ENCODE peak calls at places on chromosomes 13 and 19, in nine cellular contexts. One of them, this sample, is unnamed.

GRCh38 chr19:534088-534487 is 2.5 kb downstream of the CDC34 start:
- DNase-seq in breast epithelium: no peak
- DNase-seq in fibroblast of pulmonary artery: no peak
- DNase-seq in heart left ventricle: no peak
- DNase-seq in psoas muscle: no peak
- DNase-seq in HFF-Myc: no peak
- DNase-seq in fibroblast of mammary gland: no peak
- DNase-seq in choroid plexus epithelial cell: no peak
- DNase-seq in A549: no peak
- DNase-seq in this sample: no peak

GRCh38 chr19:35168261-35168660 is 13.7 kb downstream of the FXYD5 start:
- DNase-seq in breast epithelium: peak
- DNase-seq in fibroblast of pulmonary artery: no peak
- DNase-seq in heart left ventricle: peak
- DNase-seq in psoas muscle: no peak
- DNase-seq in HFF-Myc: no peak
- DNase-seq in fibroblast of mammary gland: peak
- DNase-seq in choroid plexus epithelial cell: no peak
- DNase-seq in A549: no peak
- DNase-seq in this sample: no peak

GRCh38 chr13:104014803-104015645 is 948.8 kb upstream of the SLC10A2 start:
- DNase-seq in breast epithelium: no peak
- DNase-seq in fibroblast of pulmonary artery: peak
- DNase-seq in heart left ventricle: no peak
- DNase-seq in psoas muscle: no peak
- DNase-seq in HFF-Myc: no peak
- DNase-seq in fibroblast of mammary gland: peak
- DNase-seq in choroid plexus epithelial cell: peak
- DNase-seq in A549: no peak
- DNase-seq in this sample: no peak

GRCh38 chr13:43657485-43657884 is 129.3 kb downstream of the ENOX1 start:
- DNase-seq in breast epithelium: no peak
- DNase-seq in fibroblast of pulmonary artery: no peak
- DNase-seq in heart left ventricle: no peak
- DNase-seq in psoas muscle: no peak
- DNase-seq in HFF-Myc: no peak
- DNase-seq in fibroblast of mammary gland: no peak
- DNase-seq in choroid plexus epithelial cell: no peak
- DNase-seq in A549: no peak
- DNase-seq in this sample: no peak

GRCh38 chr13:79710376-79710775 is 229.4 kb downstream of the NDFIP2 start:
- DNase-seq in breast epithelium: no peak
- DNase-seq in fibroblast of pulmonary artery: peak
- DNase-seq in heart left ventricle: no peak
- DNase-seq in psoas muscle: no peak
- DNase-seq in HFF-Myc: no peak
- DNase-seq in fibroblast of mammary gland: peak
- DNase-seq in choroid plexus epithelial cell: peak
- DNase-seq in A549: no peak
- DNase-seq in this sample: peak

GRCh38 chr13:73782781-73783180 is 351.4 kb downstream of the KLF12 start:
- DNase-seq in breast epithelium: no peak
- DNase-seq in fibroblast of pulmonary artery: no peak
- DNase-seq in heart left ventricle: no peak
- DNase-seq in psoas muscle: no peak
- DNase-seq in HFF-Myc: no peak
- DNase-seq in fibroblast of mammary gland: no peak
- DNase-seq in choroid plexus epithelial cell: peak
- DNase-seq in A549: no peak
- DNase-seq in this sample: no peak

GRCh38 chr19:58091251-58091995 is 6.6 kb downstream of the ZSCAN18 start:
- DNase-seq in breast epithelium: no peak
- DNase-seq in fibroblast of pulmonary artery: no peak
- DNase-seq in heart left ventricle: no peak
- DNase-seq in psoas muscle: no peak
- DNase-seq in HFF-Myc: no peak
- DNase-seq in fibroblast of mammary gland: no peak
- DNase-seq in choroid plexus epithelial cell: no peak
- DNase-seq in A549: no peak
- DNase-seq in this sample: no peak

GRCh38 chr13:100443278-100443997 is 145.2 kb downstream of the GGACT start:
- DNase-seq in breast epithelium: no peak
- DNase-seq in fibroblast of pulmonary artery: no peak
- DNase-seq in heart left ventricle: no peak
- DNase-seq in psoas muscle: no peak
- DNase-seq in HFF-Myc: no peak
- DNase-seq in fibroblast of mammary gland: no peak
- DNase-seq in choroid plexus epithelial cell: no peak
- DNase-seq in A549: no peak
- DNase-seq in this sample: no peak

GRCh38 chr13:106685142-106685541 is 117.2 kb upstream of the ARGLU1 start:
- DNase-seq in breast epithelium: no peak
- DNase-seq in fibroblast of pulmonary artery: no peak
- DNase-seq in heart left ventricle: no peak
- DNase-seq in psoas muscle: no peak
- DNase-seq in HFF-Myc: no peak
- DNase-seq in fibroblast of mammary gland: no peak
- DNase-seq in choroid plexus epithelial cell: no peak
- DNase-seq in A549: no peak
- DNase-seq in this sample: no peak

GRCh38 chr19:30001794-30002193 is 59.8 kb downstream of the URI1 start:
- DNase-seq in breast epithelium: no peak
- DNase-seq in fibroblast of pulmonary artery: peak
- DNase-seq in heart left ventricle: no peak
- DNase-seq in psoas muscle: no peak
- DNase-seq in HFF-Myc: no peak
- DNase-seq in fibroblast of mammary gland: no peak
- DNase-seq in choroid plexus epithelial cell: peak
- DNase-seq in A549: peak
- DNase-seq in this sample: no peak

DNA sequence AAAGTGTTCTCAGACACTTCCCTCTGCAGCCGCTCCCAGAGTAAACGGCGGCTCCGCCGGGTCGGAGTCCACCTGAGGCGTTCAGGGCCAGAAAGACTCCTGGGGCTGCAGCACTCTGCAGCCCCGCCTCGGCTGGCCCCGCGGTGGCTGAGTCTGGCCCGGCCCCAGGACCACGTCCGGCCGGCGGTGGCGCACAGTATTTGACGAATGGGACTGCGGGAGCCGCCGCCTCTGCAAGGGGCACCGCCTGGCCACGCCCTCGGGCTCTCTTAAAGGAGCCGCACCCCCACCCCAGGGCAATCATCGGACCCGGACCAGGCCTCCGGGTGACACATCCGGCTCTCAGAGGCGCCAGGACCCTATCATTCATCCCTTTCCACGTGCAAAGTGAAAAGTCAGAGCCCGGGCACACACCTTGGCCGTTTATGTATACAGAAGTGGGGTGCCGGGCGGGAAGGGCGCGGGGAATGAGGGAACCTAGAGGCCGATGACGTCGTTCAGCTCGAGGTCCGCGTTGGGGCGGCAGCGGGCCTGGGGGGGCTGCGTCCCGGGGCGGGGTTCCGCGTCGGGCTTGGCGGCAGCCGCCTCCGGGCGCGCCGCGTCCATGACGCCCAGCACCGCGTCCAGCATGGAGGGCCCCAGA is 1.2 kb upstream of the LENG9 start:
- DNase-seq in breast epithelium: peak
- DNase-seq in fibroblast of pulmonary artery: peak
- DNase-seq in heart left ventricle: peak
- DNase-seq in psoas muscle: peak
- DNase-seq in HFF-Myc: no peak
- DNase-seq in fibroblast of mammary gland: peak
- DNase-seq in choroid plexus epithelial cell: peak
- DNase-seq in A549: peak
- DNase-seq in this sample: no peak
- TF ChIP-seq CTCF in breast epithelium: no peak
- TF ChIP-seq CTCF in fibroblast of pulmonary artery: no peak
- TF ChIP-seq CTCF in heart left ventricle: no peak
- TF ChIP-seq CTCF in psoas muscle: no peak
- TF ChIP-seq CTCF in HFF-Myc: no peak
- TF ChIP-seq CTCF in fibroblast of mammary gland: no peak
- TF ChIP-seq CTCF in choroid plexus epithelial cell: no peak
- TF ChIP-seq CTCF in A549: no peak
- TF ChIP-seq CTCF in this sample: no peak

DNA sequence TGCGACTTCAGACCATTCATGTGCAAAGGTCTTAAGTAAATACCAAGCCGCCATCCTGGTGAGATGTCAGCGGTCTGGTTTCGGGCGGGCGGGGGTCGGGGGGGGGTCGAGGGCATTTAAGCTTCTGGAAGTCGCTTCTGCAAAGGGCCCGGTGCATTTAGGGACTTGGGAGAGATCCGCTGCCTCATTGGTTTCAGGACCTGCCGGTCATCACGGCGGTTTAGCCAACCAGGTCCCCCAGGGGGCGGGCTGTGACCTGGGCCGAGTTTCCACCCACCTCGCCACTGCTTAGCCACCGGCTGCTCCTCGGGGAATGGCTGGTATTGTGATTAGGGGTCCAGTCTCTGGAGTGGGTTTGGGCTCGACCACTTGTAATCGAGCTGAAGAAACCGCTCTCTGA is 7.8 kb downstream of the ANKLE1 start:
- DNase-seq in breast epithelium: no peak
- DNase-seq in fibroblast of pulmonary artery: peak
- DNase-seq in heart left ventricle: peak
- DNase-seq in psoas muscle: peak
- DNase-seq in HFF-Myc: peak
- DNase-seq in fibroblast of mammary gland: peak
- DNase-seq in choroid plexus epithelial cell: peak
- DNase-seq in A549: peak
- DNase-seq in this sample: no peak
- H3K4me3 ChIP-seq in breast epithelium: no peak
- H3K4me3 ChIP-seq in fibroblast of pulmonary artery: peak
- H3K4me3 ChIP-seq in heart left ventricle: no peak
- H3K4me3 ChIP-seq in psoas muscle: peak
- H3K4me3 ChIP-seq in HFF-Myc: no peak
- H3K4me3 ChIP-seq in fibroblast of mammary gland: no peak
- H3K4me3 ChIP-seq in choroid plexus epithelial cell: peak
- H3K4me3 ChIP-seq in A549: no peak
- H3K4me3 ChIP-seq in this sample: peak

DNA sequence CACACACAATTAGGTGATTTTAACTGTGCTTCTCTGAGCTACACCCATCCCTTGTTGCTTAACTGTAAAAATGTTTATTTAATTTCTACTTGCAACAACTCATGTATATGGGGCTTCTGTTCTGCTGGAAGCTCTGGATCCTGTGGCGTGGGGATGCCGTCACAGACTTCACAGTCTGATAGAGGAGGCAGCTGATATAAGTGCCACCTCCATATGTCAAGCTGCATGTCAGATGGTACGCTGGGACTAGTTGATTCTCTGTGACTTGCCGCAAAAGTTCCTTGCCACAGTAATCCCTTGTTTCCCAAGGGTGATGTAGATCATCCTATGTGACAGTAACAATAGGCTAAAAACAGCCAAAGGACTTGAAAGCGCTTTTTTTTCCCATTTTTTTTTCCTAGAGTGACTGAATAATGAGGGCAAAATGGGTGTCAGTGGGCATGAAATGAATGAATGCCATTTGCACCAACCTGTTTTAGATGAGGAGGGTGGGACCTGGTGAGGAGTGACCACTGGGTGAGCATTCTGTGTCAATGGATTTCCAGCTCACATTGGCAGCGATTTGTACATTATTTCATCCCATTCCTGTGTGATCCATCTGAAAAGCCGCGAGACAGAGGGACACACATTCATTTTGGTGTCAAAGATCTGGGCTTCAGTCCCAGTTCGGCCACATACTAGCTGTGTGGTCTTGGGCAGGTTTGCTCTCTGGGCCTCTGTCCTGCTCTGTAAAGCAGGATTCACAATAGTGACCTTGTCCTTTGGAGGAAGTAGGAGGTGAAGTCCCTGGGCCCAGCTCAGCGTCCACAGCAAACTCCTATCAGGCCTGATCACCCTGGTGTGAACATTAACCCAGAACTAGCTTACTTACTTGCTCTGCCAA is 88.8 kb upstream of the RNF113B start:
- DNase-seq in breast epithelium: no peak
- DNase-seq in fibroblast of pulmonary artery: no peak
- DNase-seq in heart left ventricle: no peak
- DNase-seq in psoas muscle: no peak
- DNase-seq in HFF-Myc: no peak
- DNase-seq in fibroblast of mammary gland: peak
- DNase-seq in choroid plexus epithelial cell: no peak
- DNase-seq in A549: no peak
- DNase-seq in this sample: peak
- TF ChIP-seq CTCF in breast epithelium: no peak
- TF ChIP-seq CTCF in fibroblast of pulmonary artery: no peak
- TF ChIP-seq CTCF in heart left ventricle: no peak
- TF ChIP-seq CTCF in psoas muscle: no peak
- TF ChIP-seq CTCF in HFF-Myc: no peak
- TF ChIP-seq CTCF in fibroblast of mammary gland: no peak
- TF ChIP-seq CTCF in choroid plexus epithelial cell: no peak
- TF ChIP-seq CTCF in A549: no peak
- TF ChIP-seq CTCF in this sample: no peak

GRCh38 chr13:71864981-71865857 is 1.8 kb downstream of the DACH1 start:
- DNase-seq in breast epithelium: no peak
- DNase-seq in fibroblast of pulmonary artery: no peak
- DNase-seq in heart left ventricle: peak
- DNase-seq in psoas muscle: peak
- DNase-seq in HFF-Myc: no peak
- DNase-seq in fibroblast of mammary gland: no peak
- DNase-seq in choroid plexus epithelial cell: no peak
- DNase-seq in A549: no peak
- DNase-seq in this sample: no peak

GRCh38 chr13:71867101-71867814 is at the start of gene DACH1:
- DNase-seq in breast epithelium: no peak
- DNase-seq in fibroblast of pulmonary artery: peak
- DNase-seq in heart left ventricle: peak
- DNase-seq in psoas muscle: peak
- DNase-seq in HFF-Myc: peak
- DNase-seq in fibroblast of mammary gland: peak
- DNase-seq in choroid plexus epithelial cell: peak
- DNase-seq in A549: peak
- DNase-seq in this sample: no peak

GRCh38 chr13:71864094-71864980 is 2.7 kb downstream of the DACH1 start:
- DNase-seq in breast epithelium: peak
- DNase-seq in fibroblast of pulmonary artery: no peak
- DNase-seq in heart left ventricle: peak
- DNase-seq in psoas muscle: peak
- DNase-seq in HFF-Myc: no peak
- DNase-seq in fibroblast of mammary gland: no peak
- DNase-seq in choroid plexus epithelial cell: no peak
- DNase-seq in A549: no peak
- DNase-seq in this sample: no peak

GRCh38 chr13:71866173-71867091 is 572 bp downstream of the DACH1 start:
- DNase-seq in breast epithelium: no peak
- DNase-seq in fibroblast of pulmonary artery: no peak
- DNase-seq in heart left ventricle: peak
- DNase-seq in psoas muscle: peak
- DNase-seq in HFF-Myc: no peak
- DNase-seq in fibroblast of mammary gland: no peak
- DNase-seq in choroid plexus epithelial cell: no peak
- DNase-seq in A549: no peak
- DNase-seq in this sample: no peak

GRCh38 chr13:71865858-71866172 is 1.2 kb downstream of the DACH1 start:
- DNase-seq in breast epithelium: no peak
- DNase-seq in fibroblast of pulmonary artery: no peak
- DNase-seq in heart left ventricle: no peak
- DNase-seq in psoas muscle: no peak
- DNase-seq in HFF-Myc: no peak
- DNase-seq in fibroblast of mammary gland: no peak
- DNase-seq in choroid plexus epithelial cell: no peak
- DNase-seq in A549: no peak
- DNase-seq in this sample: no peak
- H3K4me3 ChIP-seq in breast epithelium: peak
- H3K4me3 ChIP-seq in fibroblast of pulmonary artery: peak
- H3K4me3 ChIP-seq in heart left ventricle: peak
- H3K4me3 ChIP-seq in psoas muscle: peak
- H3K4me3 ChIP-seq in HFF-Myc: peak
- H3K4me3 ChIP-seq in fibroblast of mammary gland: no peak
- H3K4me3 ChIP-seq in choroid plexus epithelial cell: peak
- H3K4me3 ChIP-seq in A549: peak
- H3K4me3 ChIP-seq in this sample: peak

This sample was measured in epithelial cell of proximal tubule.